ENCODE peak calls at places on chromosomes 11 and 22, in five cellular contexts. A is A549, H is HCT116, E is heart right ventricle, X is tibial nerve. Q is an unnamed sample.

GRCh38 chr22:30843245-30843644 is 125.3 kb downstream of the MORC2 start:
- DNase-seq in E (no peak), H (no peak), X (no peak), A (no peak), Q (no peak)

GRCh38 chr11:117826832-117827231 is 2.3 kb upstream of the FXYD2 start:
- DNase-seq in A (no peak), E (no peak), X (no peak), H (no peak), Q (no peak)

GRCh38 chr11:8658210-8658968 is 24.1 kb downstream of the TRIM66 start:
- DNase-seq in H (no peak), E (no peak), X (peak), A (no peak), Q (no peak)

GRCh38 chr11:71140206-71140919 is 112.0 kb downstream of the SHANK2 start:
- DNase-seq in H (no peak), X (no peak), E (no peak), A (no peak), Q (no peak)

GRCh38 chr11:17799147-17799546 is 64.6 kb downstream of the KCNC1 start:
- DNase-seq in X (no peak), A (no peak), E (no peak), H (no peak), Q (no peak)

GRCh38 chr22:45882881-45883810 is 93.8 kb downstream of the WNT7B start:
- DNase-seq in A (no peak), H (no peak), X (no peak), E (peak), Q (no peak)

GRCh38 chr11:115334932-115335788 is 169.1 kb downstream of the CADM1 start:
- DNase-seq in H (no peak), A (peak), X (no peak), E (no peak), Q (no peak)

GRCh38 chr11:114215428-114215827 is 80.8 kb upstream of the NNMT start:
- DNase-seq in E (no peak), H (no peak), A (no peak), X (no peak), Q (no peak)

GRCh38 chr11:936199-936598 is 10.5 kb downstream of the AP2A2 start:
- DNase-seq in X (no peak), E (no peak), A (no peak), H (no peak), Q (no peak)

GRCh38 chr11:129974672-129975071 is 28.0 kb downstream of the PRDM10 start:
- DNase-seq in X (no peak), H (no peak), E (no peak), A (no peak), Q (no peak)

GRCh38 chr11:129973068-129973467 is 29.6 kb downstream of the PRDM10 start:
- DNase-seq in E (no peak), X (no peak), H (no peak), A (no peak), Q (no peak)

GRCh38 chr11:129973809-129974208 is 28.8 kb downstream of the PRDM10 start:
- DNase-seq in A (no peak), X (no peak), H (no peak), E (peak), Q (peak)

GRCh38 chr11:129975543-129975942 is 27.1 kb downstream of the PRDM10 start:
- DNase-seq in A (no peak), E (no peak), X (no peak), H (no peak), Q (no peak)

GRCh38 chr11:129974237-129974636 is 28.4 kb downstream of the PRDM10 start:
- DNase-seq in A (no peak), X (no peak), H (no peak), E (no peak), Q (no peak)
- H3K4me3 ChIP-seq in A (no peak), X (no peak), H (no peak), E (no peak), Q (no peak)

DNA sequence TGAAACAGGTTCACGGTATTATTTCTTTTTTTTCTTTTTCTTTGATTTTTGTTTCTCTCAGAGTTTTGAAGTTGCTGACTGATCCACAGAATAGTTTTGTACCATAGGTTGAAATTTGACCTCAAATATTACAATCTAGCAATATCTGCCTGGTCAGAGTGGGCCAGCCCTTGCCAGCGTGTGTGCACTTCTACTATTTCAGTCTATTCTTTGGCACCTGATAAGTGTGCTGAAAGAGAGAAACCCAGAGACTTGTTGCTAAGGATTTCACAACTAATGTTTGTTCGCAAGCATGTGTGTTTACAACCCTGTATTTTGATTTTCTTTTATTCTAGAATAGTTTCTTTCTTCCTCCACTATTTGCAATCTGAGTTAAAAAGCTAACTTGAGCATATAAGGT is 1125.2 kb upstream of the CNTN5 start:
- DNase-seq in A (no peak), H (no peak), X (no peak), E (no peak), Q (no peak)
- TF ChIP-seq CTCF in A (no peak), H (no peak), X (no peak), E (no peak), Q (no peak)

DNA sequence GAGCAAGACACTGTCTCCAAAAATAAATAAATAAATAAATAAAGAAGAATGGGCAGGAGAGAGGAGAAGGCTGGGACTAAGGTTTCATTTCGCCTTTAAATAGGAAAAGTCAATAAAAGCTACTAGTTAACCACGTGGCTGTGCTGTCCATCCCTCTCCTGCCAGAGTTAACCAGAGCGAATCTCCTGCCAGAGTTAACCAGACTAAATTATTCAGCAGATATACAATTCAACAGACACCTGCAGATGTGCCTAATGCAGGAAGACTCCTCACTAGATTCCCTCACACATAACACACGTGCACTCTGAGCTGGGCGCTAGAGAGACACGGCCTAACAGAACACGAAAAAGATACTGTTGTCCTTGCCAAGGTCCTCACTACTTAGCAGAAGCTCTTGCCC is 156.1 kb downstream of the IGLL1 start:
- DNase-seq in X (no peak), H (no peak), A (no peak), E (no peak), Q (no peak)
- H3K4me3 ChIP-seq in X (no peak), H (no peak), A (no peak), E (no peak), Q (no peak)

GRCh38 chr11:65429069-65429681 is 6.6 kb downstream of the NEAT1 start:
- DNase-seq in A (peak), X (peak), E (no peak), H (no peak), Q (no peak)

GRCh38 chr11:65426839-65427690 is 4.5 kb downstream of the NEAT1 start:
- DNase-seq in E (no peak), A (peak), H (peak), X (peak), Q (no peak)

GRCh38 chr11:65427691-65428577 is 5.3 kb downstream of the NEAT1 start:
- DNase-seq in H (peak), E (no peak), X (peak), A (peak), Q (no peak)

GRCh38 chr11:65429724-65430405 is 7.3 kb downstream of the NEAT1 start:
- DNase-seq in A (peak), X (peak), H (no peak), E (peak), Q (no peak)

DNA sequence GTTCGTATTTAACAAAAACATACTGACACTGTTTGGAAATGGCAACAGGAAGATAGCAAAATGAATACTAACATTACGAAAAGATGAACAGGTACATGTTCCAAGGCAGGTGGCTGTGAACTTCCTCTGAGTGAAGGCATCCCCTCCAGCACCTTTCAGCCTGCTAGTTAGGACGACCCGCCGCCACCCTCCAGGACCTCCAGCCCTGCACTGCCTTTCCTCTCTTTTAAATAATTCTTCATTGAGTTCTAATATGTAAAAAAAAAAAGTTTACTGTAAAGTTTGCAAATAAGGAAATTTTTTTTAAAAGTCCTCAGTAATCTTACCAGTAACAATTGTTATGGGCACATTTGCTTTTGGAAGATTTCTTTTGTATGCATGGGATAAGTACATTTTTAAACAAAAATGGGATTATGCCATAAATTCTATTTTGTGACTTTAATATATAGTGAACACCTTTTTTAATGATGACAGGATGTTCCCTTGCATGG is 6.0 kb downstream of the NEAT1 start:
- DNase-seq in H (no peak), X (peak), A (no peak), E (no peak), Q (no peak)
- TF ChIP-seq CTCF in H (no peak), X (no peak), A (no peak), E (no peak), Q (no peak)

GRCh38 chr11:19382131-19382611 is 141.4 kb upstream of the E2F8 start:
- DNase-seq in X (no peak), H (no peak), E (no peak), A (no peak), Q (no peak)
- H3K4me3 ChIP-seq in X (no peak), H (no peak), E (no peak), A (no peak), Q (no peak)

GRCh38 chr11:2363816-2364370 is 13.2 kb upstream of the CD81 start:
- DNase-seq in H (no peak), E (no peak), A (no peak), X (no peak), Q (no peak)
- TF ChIP-seq CTCF in H (no peak), E (no peak), A (no peak), X (no peak), Q (no peak)

DNA sequence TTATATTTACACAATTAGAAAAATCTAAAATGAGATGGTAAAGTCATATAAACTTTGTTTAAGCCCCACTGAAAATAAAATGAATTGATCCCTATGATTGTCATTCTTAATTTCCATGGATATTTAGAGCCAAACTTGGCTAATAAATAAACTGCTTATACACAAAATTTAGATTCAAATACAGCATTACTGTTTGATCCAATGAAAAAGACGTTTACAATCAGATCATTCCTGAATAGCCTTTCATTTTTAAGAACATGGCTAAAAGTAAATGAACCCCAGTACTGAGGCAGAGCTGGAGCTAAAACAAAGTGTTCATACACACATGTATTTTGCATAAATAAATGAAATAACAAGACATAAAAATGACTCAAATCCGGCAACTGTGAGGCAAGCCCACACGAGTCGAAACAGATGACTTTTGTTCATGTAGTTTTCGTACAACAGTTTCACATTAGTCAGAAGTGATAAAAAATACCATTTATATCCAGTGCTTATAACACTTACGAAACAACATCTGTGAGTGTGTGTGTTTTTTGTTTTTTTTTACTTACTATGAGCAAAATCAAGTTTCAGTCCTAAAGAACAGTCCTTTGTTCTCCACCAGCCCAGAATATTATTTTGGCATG is 386.5 kb downstream of the SOX6 start:
- DNase-seq in X (no peak), E (no peak), H (no peak), A (no peak), Q (no peak)
- H3K4me3 ChIP-seq in X (no peak), E (peak), H (no peak), A (no peak), Q (no peak)